ENCODE peak calls at places on chromosome 2, in five cellular contexts. S, T, Y, Z and O are unnamed samples.

GRCh38 chr2:57296795-57297517 is 749.6 kb upstream of the VRK2 start:
- DNase-seq in S (no peak), T (no peak), Y (no peak), Z (no peak), O (no peak)

GRCh38 chr2:109325570-109325969 is 196.6 kb downstream of the SH3RF3 start:
- DNase-seq in S (no peak), T (no peak), Y (no peak), Z (no peak), O (no peak)

GRCh38 chr2:9473985-9474360 is 378 bp upstream of the IAH1 start:
- DNase-seq in S (no peak), T (peak), Y (peak), Z (no peak), O (peak)

GRCh38 chr2:209334188-209335017 is 89.4 kb upstream of the MAP2 start:
- DNase-seq in S (peak), T (peak), Y (peak), Z (no peak), O (no peak)

GRCh38 chr2:170076189-170076588 is 101.8 kb upstream of the MYO3B start:
- DNase-seq in S (no peak), T (no peak), Y (no peak), Z (no peak), O (no peak)

GRCh38 chr2:16204791-16205620 is 264.7 kb downstream of the MYCN start:
- DNase-seq in S (no peak), T (no peak), Y (no peak), Z (no peak), O (no peak)

GRCh38 chr2:67259581-67260347 is 137.4 kb upstream of the ETAA1 start:
- DNase-seq in S (no peak), T (no peak), Y (peak), Z (no peak), O (no peak)

GRCh38 chr2:65228249-65228750 is 669 bp downstream of the ACTR2 start:
- DNase-seq in S (no peak), T (no peak), Y (no peak), Z (peak), O (no peak)

GRCh38 chr2:144414324-144414845 is 105.5 kb downstream of the ZEB2 start:
- DNase-seq in S (no peak), T (no peak), Y (no peak), Z (no peak), O (peak)

GRCh38 chr2:3023531-3023930 is 354.1 kb downstream of the EIPR1 start:
- DNase-seq in S (no peak), T (no peak), Y (no peak), Z (no peak), O (no peak)

GRCh38 chr2:111705711-111706323 is 178.2 kb downstream of the ANAPC1 start:
- DNase-seq in S (no peak), T (no peak), Y (peak), Z (peak), O (peak)

DNA sequence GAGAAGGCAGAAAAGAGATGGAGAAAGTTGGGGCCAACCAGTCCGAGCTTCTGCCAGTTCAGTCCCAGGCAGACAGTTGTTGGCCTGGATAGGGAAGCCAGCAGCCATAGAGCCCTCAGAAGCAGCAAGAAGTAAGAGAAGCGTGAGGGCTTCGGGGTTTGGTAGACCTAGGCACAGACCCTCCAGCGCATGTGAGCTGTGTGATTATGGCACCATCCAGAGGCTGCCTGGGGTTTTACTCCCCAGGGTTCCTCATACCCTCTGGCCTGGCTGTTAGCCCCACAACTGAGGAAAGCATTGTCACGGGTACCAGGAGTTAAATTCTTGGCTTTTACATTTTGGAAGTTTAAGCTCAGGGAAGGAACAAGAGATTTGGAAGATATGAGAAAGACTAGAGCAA is 93.7 kb upstream of the RAB6C start:
- DNase-seq in S (peak), T (peak), Y (no peak), Z (no peak), O (no peak)
- TF ChIP-seq CTCF in S (peak), T (no peak), Y (no peak), Z (peak), O (no peak)

GRCh38 chr2:223092667-223093066 is 40.7 kb downstream of the KCNE4 start:
- DNase-seq in S (no peak), T (no peak), Y (no peak), Z (no peak), O (no peak)

GRCh38 chr2:223087466-223087865 is 35.5 kb downstream of the KCNE4 start:
- DNase-seq in S (no peak), T (no peak), Y (no peak), Z (no peak), O (no peak)

GRCh38 chr2:223088866-223089265 is 36.9 kb downstream of the KCNE4 start:
- DNase-seq in S (no peak), T (no peak), Y (no peak), Z (no peak), O (no peak)

GRCh38 chr2:223090540-223091235 is 38.7 kb downstream of the KCNE4 start:
- DNase-seq in S (no peak), T (no peak), Y (no peak), Z (no peak), O (no peak)

DNA sequence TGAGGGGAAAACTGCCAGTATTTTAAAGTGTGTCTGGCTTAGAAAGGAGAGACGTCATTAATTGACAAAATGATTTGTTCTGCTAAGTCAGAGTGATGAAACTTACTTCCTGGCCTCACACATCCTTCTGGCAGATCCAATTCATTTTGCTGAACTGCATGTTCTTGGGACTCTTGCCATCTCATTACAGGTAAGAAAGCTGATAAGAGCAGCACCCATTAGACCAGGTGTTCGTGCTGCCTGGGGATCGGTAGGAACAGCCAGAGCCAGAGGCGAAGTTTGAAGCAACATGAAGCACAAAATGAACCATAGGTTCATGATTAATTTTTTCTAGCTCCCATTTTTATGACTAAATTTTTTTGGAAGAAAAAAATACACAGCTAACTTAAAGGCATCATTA is 38.1 kb downstream of the KCNE4 start:
- DNase-seq in S (no peak), T (peak), Y (no peak), Z (no peak), O (no peak)
- TF ChIP-seq POLR2AphosphoS5 in S (no peak), T (no peak), Y (no peak), Z (no peak), O (no peak)

GRCh38 chr2:218284106-218284811 is 8.0 kb downstream of the TMBIM1 start:
- DNase-seq in S (peak), T (peak), Y (peak), Z (no peak), O (no peak)

GRCh38 chr2:218285604-218286003 is 6.7 kb downstream of the TMBIM1 start:
- DNase-seq in S (no peak), T (peak), Y (no peak), Z (no peak), O (no peak)

GRCh38 chr2:218290316-218291261 is 1.7 kb downstream of the TMBIM1 start:
- DNase-seq in S (no peak), T (no peak), Y (peak), Z (peak), O (no peak)

GRCh38 chr2:218289639-218290315 is 2.5 kb downstream of the TMBIM1 start:
- DNase-seq in S (peak), T (no peak), Y (no peak), Z (no peak), O (no peak)

GRCh38 chr2:218286570-218287459 is 5.5 kb downstream of the TMBIM1 start:
- DNase-seq in S (peak), T (peak), Y (peak), Z (peak), O (peak)
- TF ChIP-seq EP300 in S (peak), T (peak), Y (peak), Z (no peak), O (no peak)

GRCh38 chr2:72165792-72166191 is 18.1 kb upstream of the CYP26B1 start:
- DNase-seq in S (no peak), T (no peak), Y (no peak), Z (no peak), O (no peak)
- TF ChIP-seq CTCF in S (no peak), T (no peak), Y (no peak), Z (no peak), O (no peak)

GRCh38 chr2:134690629-134691215 is 28.1 kb downstream of the TMEM163 start:
- DNase-seq in S (no peak), T (no peak), Y (no peak), Z (no peak), O (no peak)
- TF ChIP-seq POLR2AphosphoS5 in S (no peak), T (no peak), Y (no peak), Z (no peak), O (no peak)

GRCh38 chr2:52079602-52080001 is 1047.7 kb upstream of the NRXN1 start:
- DNase-seq in S (no peak), T (no peak), Y (no peak), Z (no peak), O (no peak)
- TF ChIP-seq EP300 in S (no peak), T (no peak), Y (no peak), Z (no peak), O (no peak)

DNA sequence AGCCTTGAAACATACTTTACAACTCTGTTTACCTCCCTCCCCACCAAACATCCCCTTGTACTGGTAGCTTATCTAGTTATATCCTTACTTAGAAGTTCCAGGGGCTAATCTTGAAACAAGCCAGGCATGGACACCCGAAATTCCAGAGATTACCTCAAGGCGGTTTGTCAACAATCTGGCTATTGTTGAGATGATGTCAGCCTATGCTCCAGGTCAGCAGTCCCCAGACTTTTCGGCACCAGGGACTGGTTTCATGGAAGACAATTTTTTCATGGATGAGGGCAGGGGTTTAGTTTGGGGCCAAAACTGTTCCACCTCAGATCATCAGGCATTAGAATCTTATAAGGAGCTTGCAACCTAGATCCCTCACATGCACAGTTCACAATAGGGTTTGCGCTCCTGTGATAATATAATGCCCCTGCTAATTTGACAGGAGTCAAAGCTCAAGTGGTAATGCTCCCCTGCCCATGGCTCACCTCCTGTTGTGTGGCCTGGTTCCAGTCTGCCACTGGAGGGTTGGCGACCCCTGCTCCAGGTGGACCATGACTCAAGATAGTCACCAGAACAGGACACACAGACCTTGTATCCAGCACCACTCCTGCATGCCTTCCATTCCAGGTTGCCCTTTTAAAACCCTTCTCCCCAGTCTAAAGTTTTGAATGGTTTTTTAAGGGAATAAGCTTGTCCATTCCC is 171.2 kb downstream of the SPAG16 start:
- DNase-seq in S (no peak), T (no peak), Y (no peak), Z (no peak), O (no peak)
- TF ChIP-seq CTCF in S (no peak), T (no peak), Y (no peak), Z (no peak), O (no peak)